ENCODE peak calls at places on chromosome 12, in seven cellular contexts. H is GM04504; O is CD8-positive, alpha-beta memory T cell; K is fibroblast of mammary gland; W is AG10803; P is COR-L47; F is tibial artery. Q is an unnamed sample.
A peak's percentile ranks its signal among the peaks of the same experiment; 100 is the strongest.

GRCh38 chr12:95624544-95624943 is 73.3 kb upstream of the USP44 start:
- DNase-seq in W (peak; percentile 82), F (no peak), P (no peak), K (no peak), H (no peak), O (no peak), Q (peak; percentile 34)

GRCh38 chr12:46342562-46343033 is 30.0 kb downstream of the SLC38A2 start:
- DNase-seq in P (peak; percentile 5), F (peak; percentile 63), K (peak; percentile 50), O (peak; percentile 16), H (no peak), W (peak; percentile 49), Q (peak; percentile 62)

GRCh38 chr12:113474635-113475436 is 3.2 kb upstream of the LHX5 start:
- DNase-seq in K (no peak), F (no peak), H (no peak), O (no peak), P (no peak), W (no peak), Q (no peak)

GRCh38 chr12:94326727-94327126 is 132.9 kb downstream of the CEP83 start:
- DNase-seq in O (no peak), P (no peak), K (peak; percentile 79), H (peak; percentile 35), F (no peak), W (peak; percentile 60), Q (peak; percentile 93)

GRCh38 chr12:100439797-100440196 is 33.9 kb upstream of the NR1H4 start:
- DNase-seq in H (no peak), W (no peak), O (no peak), P (no peak), F (no peak), K (no peak), Q (no peak)

GRCh38 chr12:38892090-38892786 is 13.2 kb downstream of the CPNE8 start:
- DNase-seq in K (peak; percentile 23), W (peak; percentile 27), O (no peak), P (no peak), F (no peak), H (no peak), Q (peak; percentile 38)

GRCh38 chr12:96196781-96197180 is 2.6 kb downstream of the ELK3 start:
- DNase-seq in W (peak; percentile 33), O (no peak), F (no peak), P (no peak), K (peak; percentile 90), H (no peak), Q (no peak)

GRCh38 chr12:51822261-51822616 is 26.3 kb downstream of the FIGNL2 start:
- DNase-seq in F (no peak), W (no peak), O (no peak), P (no peak), K (no peak), H (no peak), Q (no peak)

GRCh38 chr12:22631863-22632463 is 7.0 kb downstream of the ETNK1 start:
- DNase-seq in F (no peak), W (peak; percentile 13), H (no peak), K (peak; percentile 46), O (no peak), P (no peak), Q (peak; percentile 29)

GRCh38 chr12:58026421-58026820 is 85.1 kb downstream of the ATP23 start:
- DNase-seq in W (no peak), P (no peak), O (no peak), F (no peak), K (no peak), H (no peak), Q (peak; percentile 13)

GRCh38 chr12:130166306-130166705 is 4.0 kb downstream of the FZD10 start:
- DNase-seq in K (no peak), F (no peak), O (no peak), W (no peak), P (no peak), H (no peak), Q (no peak)

GRCh38 chr12:124514996-124515932 is 52.1 kb downstream of the NCOR2 start:
- DNase-seq in P (no peak), H (no peak), W (no peak), O (no peak), K (no peak), F (no peak), Q (no peak)

GRCh38 chr12:1719139-1719538 is 28.3 kb downstream of the ADIPOR2 start:
- DNase-seq in F (no peak), W (peak; percentile 66), O (no peak), H (no peak), P (no peak), K (peak; percentile 20), Q (peak; percentile 24)

GRCh38 chr12:115709410-115710065 is 568.0 kb downstream of the MED13L start:
- DNase-seq in H (peak; percentile 10), F (peak; percentile 89), W (peak; percentile 59), K (peak; percentile 62), O (no peak), P (no peak), Q (no peak)

GRCh38 chr12:13275366-13275765 is 78.8 kb downstream of the EMP1 start:
- DNase-seq in O (no peak), K (no peak), W (no peak), H (no peak), F (no peak), P (peak; percentile 10), Q (no peak)

GRCh38 chr12:15180975-15181683 is 40.1 kb downstream of the RERG start:
- DNase-seq in K (no peak), W (no peak), O (no peak), H (no peak), F (no peak), P (no peak), Q (no peak)

GRCh38 chr12:45655186-45655585 is 74.3 kb upstream of the ARID2 start:
- DNase-seq in P (peak; percentile 63), W (no peak), F (no peak), K (peak; percentile 24), O (peak; percentile 27), H (no peak), Q (peak; percentile 44)

GRCh38 chr12:56242986-56243385 is 13.1 kb downstream of the SLC39A5 start:
- DNase-seq in H (no peak), K (no peak), F (no peak), O (no peak), W (no peak), P (no peak), Q (no peak)

GRCh38 chr12:91555981-91556380 is 373.4 kb upstream of the DCN start:
- DNase-seq in F (no peak), O (no peak), H (no peak), W (no peak), P (no peak), K (no peak), Q (no peak)

GRCh38 chr12:53215497-53215896 is 8.4 kb upstream of the ITGB7 start:
- DNase-seq in O (no peak), H (no peak), K (no peak), F (peak; percentile 61), W (no peak), P (no peak), Q (no peak)

GRCh38 chr12:43758247-43758727 is 303 bp downstream of the PUS7L start:
- DNase-seq in O (no peak), P (peak; percentile 10), K (peak; percentile 33), F (peak; percentile 64), H (no peak), W (peak; percentile 24), Q (peak; percentile 54)

GRCh38 chr12:115763376-115763775 is 514.1 kb downstream of the MED13L start:
- DNase-seq in O (no peak), F (no peak), H (peak; percentile 58), W (peak; percentile 73), K (peak; percentile 44), P (no peak), Q (no peak)

Q was measured in iris pigment epithelial cell.